ENCODE peak calls at places on chromosomes 6 and 20, in ten cellular contexts. L is endothelial cell; R is astrocyte of the cerebellum; V is fibroblast of lung; M is AG04450; E is neural crest cell; Y is mucosa of descending colon; F is A549; I is CD8-positive, alpha-beta T cell; J is cardiac muscle cell. S is an unnamed sample.

GRCh38 chr6:38033442-38033982 is 214.0 kb downstream of the ZFAND3 start:
- DNase-seq in L (no peak), R (no peak), V (no peak), M (no peak), E (no peak), Y (no peak), F (no peak), I (no peak), J (no peak), S (no peak)

GRCh38 chr6:25753079-25753478 is 1.5 kb upstream of the SLC17A4 start:
- DNase-seq in L (no peak), R (no peak), V (no peak), M (no peak), E (no peak), Y (no peak), F (no peak), I (no peak), J (no peak), S (no peak)

GRCh38 chr20:40848530-40848929 is 159.5 kb upstream of the MAFB start:
- DNase-seq in L (no peak), R (no peak), V (no peak), M (no peak), E (no peak), Y (no peak), F (no peak), I (no peak), J (no peak), S (no peak)

GRCh38 chr20:48606841-48607543 is 220.8 kb downstream of the PREX1 start:
- DNase-seq in L (no peak), R (no peak), V (no peak), M (no peak), E (no peak), Y (no peak), F (no peak), I (no peak), J (no peak), S (peak; percentile 54)

GRCh38 chr6:41728073-41728936 is 7.1 kb downstream of the TFEB start:
- DNase-seq in L (no peak), R (no peak), V (no peak), M (no peak), E (no peak), Y (peak; percentile 60), F (no peak), I (no peak), J (no peak), S (no peak)

GRCh38 chr6:2725999-2726567 is 24.6 kb downstream of the MYLK4 start:
- DNase-seq in L (no peak), R (peak; percentile 45), V (peak; percentile 79), M (no peak), E (no peak), Y (peak; percentile 10), F (no peak), I (no peak), J (no peak), S (no peak)

GRCh38 chr20:22686097-22686496 is 101.7 kb upstream of the FOXA2 start:
- DNase-seq in L (peak; percentile 47), R (no peak), V (peak; percentile 35), M (peak; percentile 6), E (peak; percentile 34), Y (peak; percentile 61), F (peak; percentile 83), I (no peak), J (peak; percentile 51), S (peak; percentile 67)

GRCh38 chr6:122389704-122390103 is 9.7 kb upstream of the HSF2 start:
- DNase-seq in L (no peak), R (no peak), V (no peak), M (no peak), E (no peak), Y (no peak), F (no peak), I (no peak), J (no peak), S (no peak)

DNA sequence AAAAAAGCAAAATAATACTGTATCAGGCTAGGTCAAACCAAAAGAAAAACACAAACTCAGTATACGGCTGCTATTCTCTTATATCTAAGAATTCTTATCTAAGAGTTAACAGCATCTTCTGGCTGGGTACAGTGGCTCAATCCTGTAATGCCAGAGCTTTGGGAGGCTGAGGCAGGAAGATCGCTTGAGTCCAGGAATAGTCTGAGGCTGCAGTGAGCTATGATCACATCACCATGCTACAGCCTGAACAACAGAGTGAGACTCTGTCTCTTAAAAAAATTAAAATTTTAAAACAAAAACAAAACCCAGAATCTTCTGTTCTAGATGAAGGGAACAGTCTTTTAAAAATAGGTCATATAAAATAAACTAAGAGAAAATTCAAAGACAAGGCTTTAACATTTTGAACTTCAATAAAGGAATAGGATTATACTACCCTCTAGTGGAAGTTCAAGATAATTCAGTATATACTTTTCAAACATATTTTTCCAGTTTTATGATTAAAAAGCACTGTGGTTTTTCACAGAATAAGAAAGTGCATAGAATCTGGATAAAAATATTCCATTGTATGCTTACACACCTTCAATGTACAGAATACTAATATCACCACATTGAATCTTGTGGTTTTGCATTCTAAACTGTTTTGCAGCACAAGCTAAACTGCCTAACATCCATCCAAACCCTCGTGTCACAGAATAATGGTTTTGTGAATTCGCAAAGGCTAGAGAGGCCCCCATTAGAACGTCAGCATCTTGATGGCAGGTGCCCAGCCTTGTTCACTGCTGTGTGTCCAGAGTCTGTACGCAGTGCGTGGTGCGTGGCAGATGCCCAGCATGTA is 39.3 kb downstream of the DTNBP1 start:
- DNase-seq in L (no peak), R (peak; percentile 11), V (no peak), M (no peak), E (no peak), Y (no peak), F (no peak), I (no peak), J (peak; percentile 42), S (peak; percentile 28)
- TF ChIP-seq CTCF in L (peak; percentile 89), R (no peak), V (no peak), M (peak; percentile 43), E (peak; percentile 84), Y (peak; percentile 21), F (peak; percentile 56), I (peak; percentile 90), J (peak; percentile 47), S (peak; percentile 82)

GRCh38 chr20:56205350-56205749 is 43.2 kb upstream of the MC3R start:
- DNase-seq in L (no peak), R (no peak), V (no peak), M (no peak), E (no peak), Y (no peak), F (no peak), I (no peak), J (no peak), S (no peak)

GRCh38 chr20:56195946-56196345 is 52.6 kb upstream of the MC3R start:
- DNase-seq in L (no peak), R (no peak), V (no peak), M (no peak), E (no peak), Y (no peak), F (no peak), I (no peak), J (no peak), S (no peak)

GRCh38 chr20:56202493-56203077 is 45.9 kb upstream of the MC3R start:
- DNase-seq in L (no peak), R (no peak), V (no peak), M (no peak), E (no peak), Y (peak; percentile 38), F (peak; percentile 23), I (no peak), J (no peak), S (no peak)

GRCh38 chr20:56204206-56204605 is 44.3 kb upstream of the MC3R start:
- DNase-seq in L (no peak), R (no peak), V (no peak), M (no peak), E (no peak), Y (no peak), F (no peak), I (no peak), J (no peak), S (no peak)

DNA sequence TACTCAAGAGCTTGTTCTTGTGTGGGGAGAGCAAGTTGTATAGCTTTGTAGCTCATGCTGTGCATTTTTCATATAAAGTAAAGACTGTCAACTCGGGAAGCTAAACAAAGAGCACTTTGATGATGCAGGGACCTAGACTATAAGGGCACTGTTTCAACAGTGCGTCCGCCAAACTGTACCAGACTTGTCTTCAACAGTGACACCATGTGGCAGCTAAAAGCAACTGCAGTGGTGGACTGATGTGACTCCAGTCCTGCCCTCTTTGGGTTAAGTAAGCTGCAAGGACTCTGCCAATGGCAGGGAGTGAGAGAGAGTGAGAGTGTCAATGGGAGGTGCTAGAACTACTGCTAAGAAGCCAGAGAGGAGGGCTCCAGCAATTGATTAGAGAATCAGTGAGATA is 48.1 kb upstream of the MC3R start:
- DNase-seq in L (no peak), R (no peak), V (no peak), M (no peak), E (no peak), Y (no peak), F (peak; percentile 48), I (no peak), J (no peak), S (no peak)
- TF ChIP-seq CTCF in L (peak; percentile 51), R (no peak), V (no peak), M (no peak), E (peak; percentile 47), Y (no peak), F (no peak), I (no peak), J (no peak), S (peak; percentile 45)

DNA sequence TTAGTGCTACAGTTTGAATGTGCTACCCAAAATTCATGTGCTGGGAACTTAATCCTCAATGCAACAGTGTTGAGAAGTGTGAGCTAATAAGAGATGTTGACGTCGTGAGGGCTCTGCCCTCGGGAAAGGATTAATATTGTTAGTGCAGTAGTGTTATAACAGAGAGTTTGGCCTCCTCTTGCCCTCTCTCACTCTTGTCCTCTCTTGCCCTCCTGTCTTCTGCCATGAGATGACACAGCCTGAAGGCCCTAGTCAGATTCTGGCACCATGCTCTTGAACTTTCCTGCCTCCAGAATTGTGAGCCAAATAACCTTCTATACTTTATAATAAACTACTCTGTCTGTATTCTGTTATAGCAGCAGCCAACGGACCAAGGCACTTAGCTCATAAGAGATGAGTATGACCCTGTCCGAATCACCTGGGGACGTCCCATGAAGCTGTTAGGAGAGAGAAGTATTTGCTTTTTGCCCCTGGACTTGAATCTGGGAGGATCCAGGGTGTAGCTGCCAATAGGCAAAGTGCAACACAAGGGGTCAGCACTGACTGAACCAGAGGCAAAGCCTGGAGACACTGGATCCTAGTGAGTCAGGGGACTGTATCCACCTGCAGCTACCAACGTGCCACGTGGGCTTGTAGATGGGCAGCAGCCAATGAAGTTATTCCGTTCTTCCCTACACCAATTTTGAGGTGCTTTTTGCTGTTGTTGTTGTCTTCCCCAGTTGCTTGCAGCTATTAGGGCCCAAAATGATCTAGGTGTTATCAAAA is 233.7 kb downstream of the THBS2 start:
- DNase-seq in L (no peak), R (no peak), V (no peak), M (no peak), E (no peak), Y (peak; percentile 8), F (peak; percentile 6), I (no peak), J (no peak), S (no peak)
- TF ChIP-seq CTCF in L (no peak), R (peak; percentile 4), V (no peak), M (no peak), E (no peak), Y (no peak), F (no peak), I (no peak), J (peak; percentile 33), S (no peak)

DNA sequence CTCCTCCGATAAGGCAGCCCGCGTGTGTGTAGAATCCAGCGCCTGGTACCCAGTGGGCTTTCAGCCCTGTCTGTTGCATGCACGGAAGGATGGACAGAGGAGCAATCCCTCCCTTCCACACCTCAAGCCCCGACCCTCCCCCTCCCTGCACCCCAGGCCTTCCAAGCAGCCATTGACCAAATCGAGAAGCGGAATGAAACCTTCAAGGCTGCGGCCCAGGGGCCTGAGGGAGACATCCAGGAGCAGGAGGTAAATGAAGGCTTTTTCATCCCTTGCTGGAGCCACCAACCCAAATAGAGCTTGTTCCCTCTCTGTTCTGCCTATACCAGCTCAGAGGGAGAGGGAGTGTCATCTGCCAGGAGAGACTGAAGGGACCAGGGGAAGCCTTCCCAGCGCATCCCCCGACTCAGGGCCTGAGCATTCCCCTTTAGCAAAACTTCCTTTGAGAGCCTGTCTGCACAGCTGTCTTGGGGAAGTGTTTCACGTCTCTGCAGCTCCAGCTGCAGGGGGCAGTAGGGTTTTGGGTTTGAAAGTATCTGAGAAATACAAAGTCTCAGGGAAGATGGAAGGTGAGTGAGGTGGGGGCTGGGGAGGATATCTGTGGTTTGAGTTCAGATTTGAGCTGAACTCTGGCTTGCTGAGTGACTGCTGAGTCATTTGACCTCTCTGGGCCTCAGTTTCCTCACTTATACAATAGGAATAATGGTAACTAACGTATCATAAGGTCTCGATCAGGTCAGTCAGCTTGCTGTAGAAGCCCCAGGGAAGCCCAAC is 16.1 kb downstream of the FGD2 start:
- DNase-seq in L (peak; percentile 58), R (no peak), V (peak; percentile 34), M (peak; percentile 33), E (no peak), Y (peak; percentile 37), F (peak; percentile 60), I (peak; percentile 58), J (peak; percentile 42), S (no peak)
- TF ChIP-seq CTCF in L (no peak), R (peak; percentile 70), V (peak; percentile 63), M (peak; percentile 76), E (peak; percentile 60), Y (no peak), F (peak; percentile 54), I (peak; percentile 50), J (peak; percentile 68), S (no peak)

S was measured in glutamatergic neuron.